ENCODE peak calls at places on chromosomes 7 and 10, in four cellular contexts. Y is T-helper 17 cell, Q is lower lobe of right lung, C is naive B cell. D is an unnamed sample.

GRCh38 chr10:68756246-68756645 is 35.2 kb downstream of the CCAR1 start:
- ATAC-seq in Y (no peak), C (no peak), Q (no peak), D (no peak)

GRCh38 chr10:73855413-73855812 is 18.9 kb downstream of the CAMK2G start:
- ATAC-seq in C (no peak), Q (peak), Y (no peak), D (peak)

GRCh38 chr10:62433181-62433692 is 59.1 kb downstream of the ZNF365 start:
- ATAC-seq in Q (peak), C (no peak), Y (no peak), D (peak)

GRCh38 chr10:42734537-42734936 is 48.1 kb upstream of the BMS1 start:
- ATAC-seq in Y (no peak), Q (no peak), C (no peak), D (no peak)

GRCh38 chr7:15924910-15925309 is 238.4 kb upstream of the MEOX2 start:
- ATAC-seq in Q (no peak), Y (no peak), C (no peak), D (no peak)

GRCh38 chr10:52256832-52257691 is 57.0 kb upstream of the DKK1 start:
- ATAC-seq in Q (peak), Y (no peak), C (no peak), D (peak)

GRCh38 chr7:37660614-37661013 is 23.0 kb upstream of the GPR141 start:
- ATAC-seq in C (no peak), Q (no peak), Y (no peak), D (no peak)

GRCh38 chr7:45073031-45073842 is 15.5 kb downstream of the NACAD start:
- ATAC-seq in Y (no peak), C (no peak), Q (no peak), D (peak)

GRCh38 chr10:104925232-104925851 is 284.3 kb downstream of the SORCS3 start:
- ATAC-seq in Y (no peak), C (no peak), Q (no peak), D (no peak)

GRCh38 chr10:73647875-73648228 is 6.6 kb upstream of the MYOZ1 start:
- ATAC-seq in C (peak), Y (peak), Q (peak), D (peak)

GRCh38 chr10:98331888-98332287 is 63.9 kb upstream of the LOXL4 start:
- ATAC-seq in C (no peak), Y (no peak), Q (peak), D (peak)

D was measured in esophagus mucosa.